ENCODE peak calls at places on chromosomes 7 and 10, in ten cellular contexts. T is SK-N-SH; Z is epithelial cell of esophagus; A is tibial nerve; C is CD4-positive, alpha-beta memory T cell; Q is lower leg skin; W is CD8-positive, alpha-beta memory T cell; K is cardiac muscle cell; N is right lobe of liver; X is right atrium auricular region. U is an unnamed sample.

GRCh38 chr7:43725251-43725650 is 4.1 kb downstream of the COA1 start:
- DNase-seq in X (no peak), Z (no peak), N (no peak), W (no peak), Q (no peak), C (no peak), T (no peak), A (no peak), K (no peak), U (no peak)

GRCh38 chr10:110304394-110304779 is 333 bp downstream of the SMNDC1 start:
- DNase-seq in Z (peak), K (peak), C (no peak), T (no peak), N (no peak), A (no peak), Q (no peak), X (no peak), W (no peak), U (no peak)

GRCh38 chr7:157568785-157569584 is 232.2 kb downstream of the DNAJB6 start:
- DNase-seq in X (peak), Q (peak), C (peak), K (peak), Z (peak), N (peak), W (peak), T (peak), A (peak), U (peak)

GRCh38 chr7:30851651-30852359 is 59.8 kb upstream of the AQP1 start:
- DNase-seq in K (no peak), C (no peak), Z (no peak), N (no peak), W (no peak), A (peak), X (no peak), T (no peak), Q (peak), U (no peak)

GRCh38 chr10:132396495-132397035 is 435 bp upstream of the PWWP2B start:
- DNase-seq in X (no peak), Q (no peak), N (peak), A (no peak), W (peak), Z (peak), C (peak), T (peak), K (peak), U (no peak)

GRCh38 chr10:7301039-7301768 is 109.6 kb downstream of the SFMBT2 start:
- DNase-seq in W (no peak), Z (no peak), K (peak), T (peak), Q (no peak), C (no peak), A (no peak), X (no peak), N (no peak), U (no peak)

GRCh38 chr10:62980697-62981495 is 152.2 kb upstream of the NRBF2 start:
- DNase-seq in C (no peak), A (no peak), T (no peak), W (no peak), N (no peak), K (no peak), X (no peak), Z (peak), Q (no peak), U (no peak)

GRCh38 chr10:77680811-77681210 is 43.2 kb upstream of the KCNMA1 start:
- DNase-seq in A (no peak), K (no peak), C (no peak), W (no peak), X (no peak), Z (no peak), N (no peak), Q (no peak), T (no peak), U (no peak)

GRCh38 chr10:102113956-102114857 is 6.0 kb downstream of the LDB1 start:
- DNase-seq in T (peak), C (no peak), W (no peak), Q (no peak), Z (no peak), X (no peak), A (no peak), K (no peak), N (peak), U (no peak)

GRCh38 chr10:17445400-17445998 is 8.9 kb downstream of the ST8SIA6 start:
- DNase-seq in C (no peak), W (no peak), Q (no peak), K (no peak), A (no peak), T (no peak), Z (peak), X (no peak), N (no peak), U (no peak)

GRCh38 chr7:111266613-111267012 is 175.7 kb downstream of the LRRN3 start:
- DNase-seq in K (peak), C (no peak), T (no peak), W (no peak), Z (peak), Q (no peak), N (no peak), X (no peak), A (no peak), U (no peak)

GRCh38 chr7:121099572-121099971 is 111.1 kb downstream of the CPED1 start:
- DNase-seq in T (no peak), A (no peak), Q (no peak), C (no peak), K (no peak), Z (no peak), W (no peak), N (no peak), X (no peak), U (no peak)

GRCh38 chr10:118958984-118959916 is 70.3 kb upstream of the NANOS1 start:
- DNase-seq in C (no peak), N (no peak), Q (peak), X (peak), Z (peak), W (no peak), A (peak), T (no peak), K (peak), U (peak)

GRCh38 chr10:28845009-28845682 is 167.8 kb downstream of the BAMBI start:
- DNase-seq in T (no peak), A (no peak), Z (no peak), X (no peak), K (peak), W (no peak), C (no peak), N (no peak), Q (no peak), U (no peak)

GRCh38 chr10:57867226-57867625 is 400.5 kb downstream of the IPMK start:
- DNase-seq in T (no peak), C (no peak), X (no peak), W (no peak), A (no peak), K (no peak), N (no peak), Z (peak), Q (no peak), U (no peak)

GRCh38 chr7:90715067-90715466 is 118.9 kb downstream of the CDK14 start:
- DNase-seq in T (no peak), W (no peak), C (no peak), Z (no peak), Q (no peak), X (no peak), A (no peak), K (no peak), N (no peak), U (no peak)

GRCh38 chr7:152015600-152015999 is 9.9 kb upstream of the GALNT11 start:
- DNase-seq in N (no peak), X (no peak), A (no peak), K (no peak), C (no peak), Z (no peak), T (no peak), W (no peak), Q (no peak), U (no peak)

GRCh38 chr7:28961972-28962371 is 3.8 kb upstream of the TRIL start:
- DNase-seq in A (no peak), Q (no peak), C (no peak), Z (no peak), T (no peak), N (no peak), W (no peak), X (no peak), K (no peak), U (no peak)

GRCh38 chr10:107054469-107055156 is 109.9 kb downstream of the SORCS1 start:
- DNase-seq in Z (no peak), N (peak), Q (no peak), W (no peak), A (no peak), K (no peak), X (no peak), C (no peak), T (no peak), U (no peak)

GRCh38 chr10:5467634-5468255 is 31.6 kb downstream of the CALML5 start:
- DNase-seq in A (no peak), Q (no peak), N (no peak), Z (peak), C (no peak), T (no peak), W (no peak), X (no peak), K (no peak), U (no peak)

GRCh38 chr7:52540041-52540440 is 495.4 kb upstream of the POM121L12 start:
- DNase-seq in K (no peak), T (no peak), Q (no peak), Z (peak), N (no peak), W (no peak), A (no peak), X (no peak), C (no peak), U (peak)

GRCh38 chr7:77760809-77761453 is 37.3 kb downstream of the TMEM60 start:
- DNase-seq in N (no peak), Z (no peak), W (no peak), A (no peak), X (no peak), T (no peak), C (no peak), Q (no peak), K (no peak), U (no peak)

GRCh38 chr10:32171213-32171612 is 115.0 kb upstream of the KIF5B start:
- DNase-seq in X (no peak), K (no peak), T (no peak), N (no peak), C (no peak), W (no peak), A (no peak), Z (peak), Q (no peak), U (no peak)

GRCh38 chr7:45078199-45078681 is 10.5 kb downstream of the NACAD start:
- DNase-seq in K (no peak), Z (no peak), Q (no peak), N (no peak), A (no peak), W (no peak), C (no peak), X (no peak), T (peak), U (no peak)

GRCh38 chr7:88101769-88102168 is 118.1 kb downstream of the SRI start:
- DNase-seq in C (peak), Z (no peak), N (no peak), X (no peak), W (no peak), A (no peak), Q (no peak), T (no peak), K (no peak), U (no peak)

GRCh38 chr7:134623193-134623592 is 23.5 kb upstream of the BPGM start:
- DNase-seq in C (no peak), Z (peak), A (no peak), K (no peak), X (no peak), T (no peak), W (no peak), N (no peak), Q (no peak), U (no peak)

GRCh38 chr7:50331564-50332208 is 27.2 kb downstream of the IKZF1 start:
- DNase-seq in C (peak), K (no peak), W (no peak), X (no peak), A (no peak), Q (no peak), N (no peak), Z (peak), T (no peak), U (peak)

GRCh38 chr7:14836571-14837189 is 65.9 kb downstream of the DGKB start:
- DNase-seq in X (peak), Z (peak), C (no peak), W (no peak), Q (no peak), K (peak), N (no peak), T (no peak), A (no peak), U (no peak)

GRCh38 chr10:102919237-102919959 is 1.3 kb downstream of the CNNM2 start:
- DNase-seq in A (no peak), C (no peak), T (peak), K (peak), W (no peak), N (peak), X (no peak), Q (peak), Z (peak), U (no peak)

GRCh38 chr7:143906895-143907294 is 4.9 kb upstream of the TCAF1 start:
- DNase-seq in Z (no peak), K (no peak), T (no peak), W (no peak), X (no peak), C (no peak), N (peak), Q (no peak), A (no peak), U (no peak)

GRCh38 chr7:140214075-140214684 is 37.4 kb upstream of the KDM7A start:
- DNase-seq in W (no peak), N (no peak), C (no peak), A (peak), Q (no peak), T (peak), Z (peak), K (peak), X (no peak), U (no peak)

GRCh38 chr10:110042181-110042580 is 34.4 kb downstream of the ADD3 start:
- DNase-seq in T (no peak), W (no peak), A (no peak), C (no peak), Z (peak), X (no peak), K (peak), N (no peak), Q (no peak), U (no peak)

GRCh38 chr7:76397409-76398183 is 11.9 kb downstream of the SSC4D start:
- DNase-seq in A (peak), Q (peak), W (peak), Z (peak), N (peak), X (peak), T (peak), C (peak), K (peak), U (peak)

GRCh38 chr10:34978080-34978479 is 112.1 kb downstream of the CUL2 start:
- DNase-seq in W (no peak), K (no peak), X (no peak), A (no peak), N (no peak), Q (no peak), T (no peak), Z (peak), C (no peak), U (no peak)

GRCh38 chr7:45294559-45294958 is 137.0 kb downstream of the RAMP3 start:
- DNase-seq in N (no peak), Q (no peak), Z (no peak), A (no peak), T (no peak), W (no peak), K (no peak), X (no peak), C (no peak), U (no peak)

GRCh38 chr10:116668446-116668845 is 47.7 kb downstream of the PNLIPRP2 start:
- DNase-seq in X (peak), K (no peak), A (no peak), N (no peak), W (no peak), T (no peak), Z (no peak), C (no peak), Q (no peak), U (no peak)

GRCh38 chr10:11822809-11823121 is 391 bp upstream of the PROSER2 start:
- DNase-seq in C (no peak), T (no peak), K (no peak), A (no peak), W (no peak), N (no peak), X (no peak), Z (no peak), Q (no peak), U (no peak)
- H3K4me3 ChIP-seq in C (no peak), T (peak), K (peak), A (peak), W (no peak), N (peak), X (peak), Z (peak), Q (no peak), U (peak)

GRCh38 chr10:3877092-3878000 is 92.3 kb upstream of the KLF6 start:
- DNase-seq in Z (no peak), N (no peak), T (no peak), A (no peak), K (no peak), W (no peak), X (peak), Q (no peak), C (no peak), U (no peak)

GRCh38 chr10:3876563-3876962 is 91.6 kb upstream of the KLF6 start:
- DNase-seq in C (no peak), A (no peak), T (no peak), Z (no peak), K (no peak), W (no peak), Q (no peak), N (no peak), X (peak), U (no peak)

GRCh38 chr10:3873728-3874461 is 88.9 kb upstream of the KLF6 start:
- DNase-seq in C (peak), Q (no peak), W (no peak), Z (no peak), N (no peak), X (peak), K (peak), T (peak), A (no peak), U (peak)

GRCh38 chr10:3875842-3876235 is 90.8 kb upstream of the KLF6 start:
- DNase-seq in Q (no peak), A (no peak), T (no peak), K (no peak), C (no peak), W (no peak), X (peak), N (no peak), Z (no peak), U (no peak)

DNA sequence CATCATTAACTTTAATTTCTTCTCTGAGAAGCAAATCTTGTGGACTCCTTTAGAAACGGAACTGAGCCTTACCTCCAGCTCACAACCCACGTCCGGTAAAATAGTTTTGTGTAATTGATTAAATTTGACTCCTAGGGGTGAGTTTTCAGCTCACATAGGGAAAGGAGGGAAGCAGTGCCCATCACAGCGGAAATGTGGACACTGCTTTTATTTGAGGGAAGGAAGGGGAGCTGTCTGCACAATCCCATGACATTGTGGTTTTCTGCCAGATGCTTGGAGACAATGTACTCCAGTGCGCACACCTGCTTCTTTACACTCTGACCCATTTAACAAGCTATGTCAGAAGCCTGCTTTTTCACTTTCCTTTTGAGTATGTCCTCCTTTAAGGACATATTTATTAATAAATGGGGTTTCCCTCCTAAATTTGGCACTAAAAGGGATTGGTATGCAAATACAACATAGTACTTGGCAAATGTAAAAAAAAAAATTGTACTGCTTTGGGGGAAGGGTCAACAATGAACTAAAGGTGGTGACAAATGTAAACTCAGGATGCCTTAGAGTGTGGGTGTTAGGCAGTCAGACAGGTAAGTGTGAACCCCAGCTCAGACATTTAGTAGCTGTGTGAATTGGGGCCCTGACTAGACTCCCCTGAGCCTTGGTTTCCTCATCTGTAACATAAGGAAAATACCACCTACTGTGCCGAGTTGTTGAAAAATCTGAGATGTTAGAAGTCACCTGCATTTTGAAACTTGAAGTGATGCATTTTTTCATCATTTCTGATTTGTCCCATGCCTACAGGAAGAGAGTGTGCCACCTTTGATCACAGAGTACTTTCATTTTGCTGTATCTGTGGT is 90.2 kb upstream of the KLF6 start:
- DNase-seq in W (peak), T (no peak), Z (no peak), N (no peak), C (peak), K (no peak), A (peak), Q (no peak), X (peak), U (no peak)
- H3K4me3 ChIP-seq in W (peak), T (no peak), Z (no peak), N (no peak), C (peak), K (no peak), A (no peak), Q (no peak), X (no peak), U (no peak)

DNA sequence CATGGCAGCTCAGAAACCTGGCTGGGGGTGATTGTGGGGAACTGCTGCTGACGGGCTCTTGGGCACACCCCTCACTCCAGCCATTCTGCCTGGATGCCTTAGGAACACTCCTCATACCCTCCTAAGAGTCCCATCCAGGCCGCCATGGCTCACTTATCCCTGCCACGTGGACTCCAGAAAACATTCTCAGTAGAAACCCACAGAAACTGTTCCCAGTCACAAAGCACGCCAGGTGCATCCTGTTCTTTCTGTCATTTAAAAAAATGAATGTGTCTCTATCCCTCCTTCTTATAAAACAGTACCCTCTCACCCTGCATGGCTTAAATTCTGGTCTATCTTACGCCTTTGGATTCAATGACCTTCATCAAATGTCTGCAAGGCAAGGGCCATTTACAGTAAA is 177.7 kb downstream of the CUX1 start:
- DNase-seq in T (no peak), Q (no peak), A (no peak), C (no peak), N (no peak), K (no peak), X (no peak), W (no peak), Z (no peak), U (peak)
- H3K4me3 ChIP-seq in T (no peak), Q (no peak), A (no peak), C (no peak), N (no peak), K (no peak), X (no peak), W (no peak), Z (no peak), U (no peak)

GRCh38 chr7:32070406-32071360 is at the start of gene PDE1C:
- DNase-seq in W (no peak), N (no peak), K (peak), T (peak), Z (no peak), C (no peak), X (no peak), Q (no peak), A (no peak), U (no peak)
- H3K4me3 ChIP-seq in W (no peak), N (no peak), K (peak), T (peak), Z (no peak), C (no peak), X (peak), Q (peak), A (peak), U (no peak)

GRCh38 chr7:51430480-51431086 is 114.0 kb upstream of the COBL start:
- DNase-seq in N (no peak), W (peak), K (peak), A (peak), Q (no peak), Z (peak), T (peak), C (no peak), X (no peak), U (peak)
- H3K4me3 ChIP-seq in N (no peak), W (no peak), K (no peak), A (no peak), Q (no peak), Z (no peak), T (no peak), C (no peak), X (no peak), U (no peak)

GRCh38 chr7:4745265-4745919 is 30.0 kb upstream of the AP5Z1 start:
- DNase-seq in Z (no peak), A (no peak), N (no peak), X (no peak), C (no peak), K (no peak), W (no peak), Q (no peak), T (no peak), U (peak)
- H3K4me3 ChIP-seq in Z (peak), A (peak), N (peak), X (peak), C (peak), K (no peak), W (peak), Q (no peak), T (no peak), U (peak)

U was measured in Jurkat, Clone E6-1.